ENCODE peak calls at places on chromosomes 6 and 20, in five cellular contexts. One of them, this sample, is unnamed.

GRCh38 chr6:33768644-33769120 is 20.2 kb downstream of the LEMD2 start:
- DNase-seq in stimulated activated CD4-positive, alpha-beta T cell treated with anti-CD3 and anti-CD28 coated beads, Interleukin-1b, Interleukin-23, amount 100 ng/mL, for 48 hours: peak; percentile 73
- DNase-seq in IMR-90: peak; percentile 77
- DNase-seq in RCC 7860: peak; percentile 44
- DNase-seq in A549: peak; percentile 61
- DNase-seq in this sample: peak; percentile 86

GRCh38 chr6:170243791-170244291 is 47.0 kb downstream of the DLL1 start:
- DNase-seq in stimulated activated CD4-positive, alpha-beta T cell treated with anti-CD3 and anti-CD28 coated beads, Interleukin-1b, Interleukin-23, amount 100 ng/mL, for 48 hours: no peak
- DNase-seq in IMR-90: no peak
- DNase-seq in RCC 7860: no peak
- DNase-seq in A549: no peak
- DNase-seq in this sample: peak; percentile 83

GRCh38 chr20:13082366-13082765 is 73.6 kb downstream of the SPTLC3 start:
- DNase-seq in stimulated activated CD4-positive, alpha-beta T cell treated with anti-CD3 and anti-CD28 coated beads, Interleukin-1b, Interleukin-23, amount 100 ng/mL, for 48 hours: no peak
- DNase-seq in IMR-90: no peak
- DNase-seq in RCC 7860: no peak
- DNase-seq in A549: no peak
- DNase-seq in this sample: no peak

GRCh38 chr20:45822863-45823262 is 4.2 kb downstream of the TNNC2 start:
- DNase-seq in stimulated activated CD4-positive, alpha-beta T cell treated with anti-CD3 and anti-CD28 coated beads, Interleukin-1b, Interleukin-23, amount 100 ng/mL, for 48 hours: no peak
- DNase-seq in IMR-90: peak; percentile 47
- DNase-seq in RCC 7860: no peak
- DNase-seq in A549: no peak
- DNase-seq in this sample: peak; percentile 89

GRCh38 chr6:52505726-52506501 is 70.9 kb downstream of the TRAM2 start:
- DNase-seq in stimulated activated CD4-positive, alpha-beta T cell treated with anti-CD3 and anti-CD28 coated beads, Interleukin-1b, Interleukin-23, amount 100 ng/mL, for 48 hours: no peak
- DNase-seq in IMR-90: no peak
- DNase-seq in RCC 7860: no peak
- DNase-seq in A549: no peak
- DNase-seq in this sample: no peak

GRCh38 chr6:108896111-108896661 is 48.0 kb downstream of the ARMC2 start:
- DNase-seq in stimulated activated CD4-positive, alpha-beta T cell treated with anti-CD3 and anti-CD28 coated beads, Interleukin-1b, Interleukin-23, amount 100 ng/mL, for 48 hours: no peak
- DNase-seq in IMR-90: peak; percentile 92
- DNase-seq in RCC 7860: no peak
- DNase-seq in A549: no peak
- DNase-seq in this sample: no peak

GRCh38 chr20:50192364-50193168 is 1.9 kb downstream of the CEBPB start:
- DNase-seq in stimulated activated CD4-positive, alpha-beta T cell treated with anti-CD3 and anti-CD28 coated beads, Interleukin-1b, Interleukin-23, amount 100 ng/mL, for 48 hours: peak; percentile 89
- DNase-seq in IMR-90: peak; percentile 89
- DNase-seq in RCC 7860: peak; percentile 81
- DNase-seq in A549: peak; percentile 92
- DNase-seq in this sample: peak; percentile 96

GRCh38 chr6:16759181-16759645 is 2.0 kb downstream of the ATXN1 start:
- DNase-seq in stimulated activated CD4-positive, alpha-beta T cell treated with anti-CD3 and anti-CD28 coated beads, Interleukin-1b, Interleukin-23, amount 100 ng/mL, for 48 hours: no peak
- DNase-seq in IMR-90: no peak
- DNase-seq in RCC 7860: no peak
- DNase-seq in A549: no peak
- DNase-seq in this sample: peak; percentile 68

GRCh38 chr6:158518196-158519127 is 41.4 kb upstream of the TMEM181 start:
- DNase-seq in stimulated activated CD4-positive, alpha-beta T cell treated with anti-CD3 and anti-CD28 coated beads, Interleukin-1b, Interleukin-23, amount 100 ng/mL, for 48 hours: peak; percentile 67
- DNase-seq in IMR-90: peak; percentile 69
- DNase-seq in RCC 7860: peak; percentile 60
- DNase-seq in A549: peak; percentile 72
- DNase-seq in this sample: peak; percentile 78

GRCh38 chr20:23211164-23211563 is 125.0 kb upstream of the CD93 start:
- DNase-seq in stimulated activated CD4-positive, alpha-beta T cell treated with anti-CD3 and anti-CD28 coated beads, Interleukin-1b, Interleukin-23, amount 100 ng/mL, for 48 hours: no peak
- DNase-seq in IMR-90: no peak
- DNase-seq in RCC 7860: no peak
- DNase-seq in A549: no peak
- DNase-seq in this sample: no peak

This sample was measured in DMS53.